ENCODE peak calls at places on chromosomes 3 and 15, in six cellular contexts. W is A673, M is right lobe of liver, K is right atrium auricular region, R is fibroblast of lung, V is adrenal gland. A is an unnamed sample.
A peak's percentile ranks its signal among the peaks of the same experiment; 100 is the strongest.

GRCh38 chr3:156676467-156677119 is 2.2 kb downstream of the TIPARP start:
- DNase-seq in V (no peak), K (no peak), R (no peak), W (peak; percentile 74), M (no peak), A (no peak)

GRCh38 chr3:102394517-102394916 is 40.3 kb upstream of the ZPLD1 start:
- DNase-seq in R (no peak), M (no peak), V (no peak), W (no peak), K (no peak), A (no peak)

GRCh38 chr3:4426782-4427344 is 40.2 kb downstream of the SUMF1 start:
- DNase-seq in W (peak; percentile 74), M (no peak), R (peak; percentile 92), V (no peak), K (no peak), A (no peak)

GRCh38 chr3:159922861-159923312 is 65.7 kb upstream of the IL12A start:
- DNase-seq in R (no peak), K (no peak), W (no peak), M (no peak), V (no peak), A (no peak)

GRCh38 chr3:40317061-40317676 is 7.7 kb downstream of the EIF1B start:
- DNase-seq in M (no peak), R (peak; percentile 81), W (peak; percentile 58), K (no peak), V (no peak), A (peak; percentile 50)

GRCh38 chr3:52032702-52033408 is 23.5 kb downstream of the DUSP7 start:
- DNase-seq in R (no peak), K (no peak), M (no peak), V (no peak), W (no peak), A (no peak)

GRCh38 chr3:11001020-11001657 is 8.6 kb downstream of the SLC6A1 start:
- DNase-seq in K (no peak), W (peak; percentile 17), R (no peak), M (peak; percentile 54), V (peak; percentile 39), A (no peak)

GRCh38 chr3:112744825-112745566 is 101.7 kb downstream of the CD200R1L start:
- DNase-seq in K (no peak), R (peak; percentile 67), W (no peak), M (no peak), V (no peak), A (no peak)

GRCh38 chr15:82535566-82536408 is 4.5 kb downstream of the RPS17 start:
- DNase-seq in R (no peak), W (no peak), K (no peak), M (no peak), V (no peak), A (no peak)

GRCh38 chr15:60740787-60741354 is 261.9 kb upstream of the ICE2 start:
- DNase-seq in R (no peak), V (peak; percentile 45), W (no peak), K (no peak), M (peak; percentile 23), A (no peak)

GRCh38 chr3:126352476-126353454 is 4.4 kb downstream of the KLF15 start:
- DNase-seq in M (peak; percentile 80), W (no peak), R (peak; percentile 87), V (no peak), K (no peak), A (no peak)

GRCh38 chr3:175916151-175916946 is 1057.2 kb downstream of the NAALADL2 start:
- DNase-seq in K (no peak), V (no peak), M (no peak), R (peak; percentile 9), W (no peak), A (no peak)

GRCh38 chr15:73630030-73630429 is 3.2 kb downstream of the NPTN start:
- DNase-seq in W (peak; percentile 59), V (no peak), R (no peak), M (no peak), K (no peak), A (no peak)

GRCh38 chr3:20769430-20769829 is 583.4 kb upstream of the SGO1 start:
- DNase-seq in R (no peak), K (no peak), W (no peak), V (no peak), M (no peak), A (no peak)

GRCh38 chr3:138835177-138835757 is 539 bp upstream of the PIK3CB start:
- DNase-seq in V (no peak), R (no peak), M (no peak), W (no peak), K (no peak), A (no peak)

GRCh38 chr15:68774120-68774519 is 46.6 kb downstream of the ANP32A start:
- DNase-seq in V (no peak), W (no peak), K (no peak), R (no peak), M (no peak), A (no peak)

GRCh38 chr3:177061382-177061781 is 135.9 kb downstream of the TBL1XR1 start:
- DNase-seq in W (no peak), V (no peak), M (no peak), R (no peak), K (no peak), A (no peak)

GRCh38 chr3:132536442-132537153 is 60.5 kb upstream of the ACKR4 start:
- DNase-seq in K (no peak), W (peak; percentile 30), M (no peak), R (no peak), V (no peak), A (no peak)

GRCh38 chr3:168989396-168989795 is 674.1 kb downstream of the MECOM start:
- DNase-seq in K (no peak), W (no peak), M (no peak), V (no peak), R (peak; percentile 36), A (no peak)

GRCh38 chr3:1752205-1752604 is 346.5 kb upstream of the CNTN4 start:
- DNase-seq in M (no peak), K (no peak), R (no peak), W (no peak), V (no peak), A (no peak)

GRCh38 chr15:33565099-33565498 is 254.3 kb downstream of the RYR3 start:
- DNase-seq in W (no peak), R (peak; percentile 88), V (no peak), M (no peak), K (no peak), A (no peak)

GRCh38 chr3:140091143-140091542 is 156.2 kb downstream of the CLSTN2 start:
- DNase-seq in M (no peak), R (no peak), W (no peak), V (no peak), K (no peak), A (no peak)

GRCh38 chr3:14353486-14353885 is 48.9 kb upstream of the SLC6A6 start:
- DNase-seq in M (no peak), W (no peak), R (no peak), V (no peak), K (no peak), A (no peak)

GRCh38 chr15:41544650-41545015 is 576 bp upstream of the RPAP1 start:
- DNase-seq in M (peak; percentile 32), R (no peak), V (peak; percentile 35), K (peak; percentile 66), W (no peak), A (no peak)

GRCh38 chr3:187403768-187404270 is 35.6 kb downstream of the RTP4 start:
- DNase-seq in V (peak; percentile 14), R (peak; percentile 79), K (no peak), W (no peak), M (no peak), A (no peak)

GRCh38 chr3:134251731-134252391 is 1.2 kb upstream of the RYK start:
- DNase-seq in R (no peak), M (peak; percentile 24), V (peak; percentile 31), K (no peak), W (no peak), A (no peak)

GRCh38 chr3:134255399-134255798 is 4.7 kb upstream of the RYK start:
- DNase-seq in V (no peak), M (no peak), W (no peak), K (no peak), R (no peak), A (no peak)

GRCh38 chr3:134250717-134251220 is at the start of gene RYK:
- DNase-seq in V (peak; percentile 86), R (peak; percentile 66), M (peak; percentile 88), K (peak; percentile 78), W (peak; percentile 86), A (peak; percentile 78)

GRCh38 chr3:134253475-134254231 is 3.0 kb upstream of the RYK start:
- DNase-seq in M (no peak), V (no peak), K (no peak), R (no peak), W (no peak), A (no peak)

GRCh38 chr3:134252766-134253165 is 2.1 kb upstream of the RYK start:
- DNase-seq in M (no peak), R (no peak), W (no peak), V (no peak), K (no peak), A (no peak)
- H3K27ac ChIP-seq in M (no peak overlapping the region), R (no peak overlapping the region), W (no peak overlapping the region), V (no peak overlapping the region), K (peak overlapping the region; percentile 90), A (no peak overlapping the region)

DNA sequence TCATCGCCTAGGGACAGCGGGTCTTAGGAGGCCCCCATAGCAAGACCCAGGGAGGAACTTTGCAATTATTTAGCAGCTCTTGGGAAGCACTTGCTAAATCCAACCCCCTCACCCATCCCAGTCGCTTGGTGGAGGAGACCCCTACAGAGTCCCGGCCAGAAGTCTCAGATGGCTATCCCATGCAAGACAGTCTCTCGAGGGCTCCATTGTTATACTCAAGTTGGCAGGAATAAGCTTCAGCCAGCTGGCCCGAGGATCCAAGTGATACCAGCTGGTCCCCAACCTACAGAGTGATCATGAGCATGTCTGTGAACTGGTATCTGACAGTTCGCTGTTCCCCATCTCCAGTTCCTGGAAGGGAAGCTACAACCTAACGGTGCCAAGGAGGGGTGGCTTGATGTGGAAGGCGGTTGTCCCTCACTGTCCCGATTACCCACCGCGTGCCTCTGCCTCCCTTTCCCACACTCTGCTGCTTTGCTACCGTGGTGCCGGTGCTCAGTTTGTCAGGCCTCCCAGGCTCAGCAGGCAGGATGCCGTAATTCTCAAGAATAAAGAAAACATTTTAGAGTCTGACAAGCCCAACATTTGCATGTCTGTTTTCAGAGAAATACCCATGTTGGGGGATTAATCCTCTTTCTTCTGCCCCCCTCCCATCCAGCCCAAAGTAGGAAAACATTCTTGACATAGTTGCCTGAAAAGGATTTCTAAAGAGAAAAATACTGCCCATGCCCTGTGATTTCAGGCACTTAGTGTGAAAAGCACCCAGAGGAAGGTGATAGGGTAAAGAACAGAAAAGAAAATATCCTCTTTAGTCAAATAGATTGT is 49.5 kb upstream of the HES1 start:
- DNase-seq in W (peak; percentile 48), K (no peak), R (no peak), V (no peak), M (no peak), A (no peak)
- H3K4me1 ChIP-seq in W (peaks cover 80% of the 10 kb centered on the region), K (peaks cover 26% of the 10 kb centered on the region), R (no peaks in the 10 kb centered on the region), V (peaks cover 10% of the 10 kb centered on the region), M (no peaks in the 10 kb centered on the region), A (no peaks in the 10 kb centered on the region)

GRCh38 chr15:29889545-29890329 is 67.5 kb upstream of the TJP1 start:
- DNase-seq in K (no peak), W (no peak), V (no peak), M (no peak), R (peak; percentile 17), A (no peak)
- H3K27ac ChIP-seq in K (peak overlapping the region; percentile 71), W (no peak overlapping the region), V (no peak overlapping the region), M (no peak overlapping the region), R (no peak overlapping the region), A (no peak overlapping the region)

GRCh38 chr3:111200027-111200426 is 128.4 kb downstream of the NECTIN3 start:
- DNase-seq in M (no peak), W (no peak), V (no peak), R (no peak), K (no peak), A (no peak)

GRCh38 chr3:111194048-111194447 is 122.4 kb downstream of the NECTIN3 start:
- DNase-seq in M (no peak), R (no peak), W (no peak), V (no peak), K (no peak), A (no peak)

GRCh38 chr3:111197485-111197884 is 125.9 kb downstream of the NECTIN3 start:
- DNase-seq in V (no peak), R (no peak), K (no peak), W (no peak), M (no peak), A (no peak)
- H3K4me1 ChIP-seq in V (no peaks in the 10 kb centered on the region), R (no peaks in the 10 kb centered on the region), K (no peaks in the 10 kb centered on the region), W (no peaks in the 10 kb centered on the region), M (no peaks in the 10 kb centered on the region), A (no peaks in the 10 kb centered on the region)

A was measured in naive thymus-derived CD4-positive, alpha-beta T cell.